ENCODE peak calls at places on chromosomes 7 and 10, in four cellular contexts. One of them, this sample, is unnamed.

GRCh38 chr10:92990615-92991014 is 70.0 kb upstream of the CYP26C1 start:
- DNase-seq in cardiac fibroblast: no peak
- DNase-seq in left ventricle myocardium inferior: no peak
- DNase-seq in pancreas: no peak
- DNase-seq in this sample: no peak

GRCh38 chr7:29431686-29432085 is 131.9 kb upstream of the PRR15 start:
- DNase-seq in cardiac fibroblast: no peak
- DNase-seq in left ventricle myocardium inferior: no peak
- DNase-seq in pancreas: no peak
- DNase-seq in this sample: no peak

GRCh38 chr7:33998487-33998886 is 93.1 kb downstream of the BMPER start:
- DNase-seq in cardiac fibroblast: no peak
- DNase-seq in left ventricle myocardium inferior: no peak
- DNase-seq in pancreas: no peak
- DNase-seq in this sample: no peak

GRCh38 chr7:70669859-70670258 is 462.1 kb upstream of the GALNT17 start:
- DNase-seq in cardiac fibroblast: no peak
- DNase-seq in left ventricle myocardium inferior: no peak
- DNase-seq in pancreas: no peak
- DNase-seq in this sample: no peak

GRCh38 chr10:93572606-93573005 is 6.1 kb downstream of the FFAR4 start:
- DNase-seq in cardiac fibroblast: no peak
- DNase-seq in left ventricle myocardium inferior: no peak
- DNase-seq in pancreas: no peak
- DNase-seq in this sample: no peak

GRCh38 chr7:44637788-44638594 is 31.6 kb downstream of the OGDH start:
- DNase-seq in cardiac fibroblast: peak
- DNase-seq in left ventricle myocardium inferior: peak
- DNase-seq in pancreas: no peak
- DNase-seq in this sample: peak

GRCh38 chr7:82441916-82442478 is 1.6 kb downstream of the CACNA2D1 start:
- DNase-seq in cardiac fibroblast: peak
- DNase-seq in left ventricle myocardium inferior: no peak
- DNase-seq in pancreas: no peak
- DNase-seq in this sample: no peak

GRCh38 chr7:158865977-158866376 is 9.6 kb downstream of the DYNC2I1 start:
- DNase-seq in cardiac fibroblast: no peak
- DNase-seq in left ventricle myocardium inferior: no peak
- DNase-seq in pancreas: no peak
- DNase-seq in this sample: no peak

GRCh38 chr10:128727114-128727513 is 600.9 kb upstream of the MKI67 start:
- DNase-seq in cardiac fibroblast: no peak
- DNase-seq in left ventricle myocardium inferior: no peak
- DNase-seq in pancreas: no peak
- DNase-seq in this sample: no peak

GRCh38 chr10:70835895-70836294 is 20.1 kb downstream of the SGPL1 start:
- DNase-seq in cardiac fibroblast: peak
- DNase-seq in left ventricle myocardium inferior: no peak
- DNase-seq in pancreas: no peak
- DNase-seq in this sample: no peak

GRCh38 chr7:1985071-1985470 is 247.7 kb downstream of the MAD1L1 start:
- DNase-seq in cardiac fibroblast: no peak
- DNase-seq in left ventricle myocardium inferior: no peak
- DNase-seq in pancreas: no peak
- DNase-seq in this sample: no peak

GRCh38 chr10:121043124-121043849 is 192.1 kb downstream of the WDR11 start:
- DNase-seq in cardiac fibroblast: no peak
- DNase-seq in left ventricle myocardium inferior: no peak
- DNase-seq in pancreas: no peak
- DNase-seq in this sample: no peak

GRCh38 chr7:139341058-139341775 is at the start of gene FMC1:
- DNase-seq in cardiac fibroblast: peak
- DNase-seq in left ventricle myocardium inferior: peak
- DNase-seq in pancreas: peak
- DNase-seq in this sample: peak

GRCh38 chr10:56104487-56104886 is 256.6 kb downstream of the ZWINT start:
- DNase-seq in cardiac fibroblast: no peak
- DNase-seq in left ventricle myocardium inferior: no peak
- DNase-seq in pancreas: no peak
- DNase-seq in this sample: no peak

GRCh38 chr10:84269773-84270172 is 24.9 kb downstream of the RGR start:
- DNase-seq in cardiac fibroblast: peak
- DNase-seq in left ventricle myocardium inferior: no peak
- DNase-seq in pancreas: no peak
- DNase-seq in this sample: peak

GRCh38 chr10:131748831-131749766 is 151.7 kb upstream of the PPP2R2D start:
- DNase-seq in cardiac fibroblast: no peak
- DNase-seq in left ventricle myocardium inferior: no peak
- DNase-seq in pancreas: peak
- DNase-seq in this sample: no peak

GRCh38 chr10:124677291-124677690 is 66.9 kb downstream of the FAM53B start:
- DNase-seq in cardiac fibroblast: no peak
- DNase-seq in left ventricle myocardium inferior: peak
- DNase-seq in pancreas: peak
- DNase-seq in this sample: no peak

GRCh38 chr10:119521443-119522204 is 20.9 kb downstream of the RGS10 start:
- DNase-seq in cardiac fibroblast: peak
- DNase-seq in left ventricle myocardium inferior: no peak
- DNase-seq in pancreas: no peak
- DNase-seq in this sample: no peak

GRCh38 chr7:1944619-1945210 is 274.6 kb downstream of the ELFN1 start:
- DNase-seq in cardiac fibroblast: no peak
- DNase-seq in left ventricle myocardium inferior: peak
- DNase-seq in pancreas: peak
- DNase-seq in this sample: no peak

GRCh38 chr10:92387289-92387940 is 96.4 kb downstream of the MARCHF5 start:
- DNase-seq in cardiac fibroblast: peak
- DNase-seq in left ventricle myocardium inferior: no peak
- DNase-seq in pancreas: no peak
- DNase-seq in this sample: no peak

GRCh38 chr7:70390251-70390650 is 741.7 kb upstream of the GALNT17 start:
- DNase-seq in cardiac fibroblast: no peak
- DNase-seq in left ventricle myocardium inferior: no peak
- DNase-seq in pancreas: no peak
- DNase-seq in this sample: no peak

DNA sequence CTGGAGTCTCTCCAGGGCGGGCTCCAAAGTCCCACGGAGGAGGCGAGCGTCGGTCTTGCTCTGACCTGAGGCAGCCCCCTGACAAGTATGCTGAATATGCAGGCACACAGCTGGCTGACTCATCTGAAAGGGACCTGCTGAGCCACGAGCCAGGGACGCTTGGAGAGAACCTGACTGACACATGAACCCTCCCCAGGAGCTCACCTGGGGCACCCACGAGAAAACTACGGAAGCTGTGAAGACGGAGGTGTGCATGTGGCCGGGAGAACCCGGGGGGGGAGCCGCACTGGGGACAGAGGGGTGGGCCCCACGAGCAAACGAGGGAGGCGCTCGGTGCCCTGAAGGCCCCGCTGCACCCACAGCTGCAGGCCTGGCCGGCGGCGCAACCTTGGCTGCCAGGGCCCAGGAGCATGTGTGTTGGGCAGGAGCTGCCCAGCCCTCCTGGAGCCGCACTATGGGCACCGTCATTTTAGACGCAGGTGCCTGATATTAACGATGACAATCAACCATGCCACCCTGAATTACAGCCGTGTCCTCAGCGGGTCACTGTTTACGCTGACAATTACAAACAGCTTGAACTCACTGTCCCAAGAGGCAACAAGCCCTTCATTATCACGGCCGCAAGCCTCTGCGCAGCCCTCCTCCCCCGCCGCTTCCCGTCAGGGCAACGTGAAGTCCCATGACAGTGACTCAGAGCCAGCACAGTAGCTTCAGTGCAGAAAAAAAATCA is 64.7 kb downstream of the DIP2C start:
- DNase-seq in cardiac fibroblast: peak
- DNase-seq in left ventricle myocardium inferior: peak
- DNase-seq in pancreas: no peak
- DNase-seq in this sample: no peak
- H3K4me3 ChIP-seq in cardiac fibroblast: peak
- H3K4me3 ChIP-seq in left ventricle myocardium inferior: peak
- H3K4me3 ChIP-seq in pancreas: no peak
- H3K4me3 ChIP-seq in this sample: no peak

GRCh38 chr7:132191418-132191817 is 384.9 kb downstream of the PLXNA4 start:
- DNase-seq in cardiac fibroblast: peak
- DNase-seq in left ventricle myocardium inferior: no peak
- DNase-seq in pancreas: no peak
- DNase-seq in this sample: no peak
- TF ChIP-seq CTCF in cardiac fibroblast: no peak
- TF ChIP-seq CTCF in left ventricle myocardium inferior: no peak
- TF ChIP-seq CTCF in pancreas: no peak
- TF ChIP-seq CTCF in this sample: no peak

GRCh38 chr10:51860257-51860656 is 160.9 kb upstream of the CSTF2T start:
- DNase-seq in cardiac fibroblast: peak
- DNase-seq in left ventricle myocardium inferior: no peak
- DNase-seq in pancreas: no peak
- DNase-seq in this sample: no peak
- H3K4me3 ChIP-seq in cardiac fibroblast: no peak
- H3K4me3 ChIP-seq in left ventricle myocardium inferior: no peak
- H3K4me3 ChIP-seq in pancreas: no peak
- H3K4me3 ChIP-seq in this sample: no peak

DNA sequence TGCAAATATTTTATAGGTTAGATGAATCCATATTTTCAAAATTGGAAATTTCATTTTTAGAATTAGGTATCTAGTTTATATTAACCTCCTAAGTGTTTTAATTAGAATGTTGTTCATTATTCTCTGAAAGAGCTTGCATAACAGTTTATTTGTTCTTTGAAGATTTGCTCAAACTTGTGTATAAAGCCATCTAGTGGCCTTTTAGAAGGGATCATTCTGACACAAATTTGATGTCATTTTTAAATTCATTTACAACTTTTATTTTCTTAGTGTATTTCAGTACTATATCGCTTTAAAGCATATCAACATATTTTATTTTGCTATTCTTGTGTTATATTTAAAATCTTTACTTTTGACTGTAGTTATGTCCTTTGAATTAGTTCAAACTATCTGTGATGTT is 527.0 kb upstream of the NRG3 start:
- DNase-seq in cardiac fibroblast: no peak
- DNase-seq in left ventricle myocardium inferior: no peak
- DNase-seq in pancreas: no peak
- DNase-seq in this sample: no peak
- TF ChIP-seq CTCF in cardiac fibroblast: no peak
- TF ChIP-seq CTCF in left ventricle myocardium inferior: no peak
- TF ChIP-seq CTCF in pancreas: no peak
- TF ChIP-seq CTCF in this sample: no peak

GRCh38 chr7:80134105-80134535 is 511 bp upstream of the GNAI1 start:
- DNase-seq in cardiac fibroblast: no peak
- DNase-seq in left ventricle myocardium inferior: no peak
- DNase-seq in pancreas: peak
- DNase-seq in this sample: no peak

GRCh38 chr7:80131675-80132435 is 2.8 kb upstream of the GNAI1 start:
- DNase-seq in cardiac fibroblast: no peak
- DNase-seq in left ventricle myocardium inferior: no peak
- DNase-seq in pancreas: no peak
- DNase-seq in this sample: no peak

GRCh38 chr7:80134536-80135305 is at the start of gene GNAI1:
- DNase-seq in cardiac fibroblast: peak
- DNase-seq in left ventricle myocardium inferior: peak
- DNase-seq in pancreas: peak
- DNase-seq in this sample: no peak

GRCh38 chr7:80135306-80136104 is 874 bp downstream of the GNAI1 start:
- DNase-seq in cardiac fibroblast: no peak
- DNase-seq in left ventricle myocardium inferior: peak
- DNase-seq in pancreas: no peak
- DNase-seq in this sample: no peak

DNA sequence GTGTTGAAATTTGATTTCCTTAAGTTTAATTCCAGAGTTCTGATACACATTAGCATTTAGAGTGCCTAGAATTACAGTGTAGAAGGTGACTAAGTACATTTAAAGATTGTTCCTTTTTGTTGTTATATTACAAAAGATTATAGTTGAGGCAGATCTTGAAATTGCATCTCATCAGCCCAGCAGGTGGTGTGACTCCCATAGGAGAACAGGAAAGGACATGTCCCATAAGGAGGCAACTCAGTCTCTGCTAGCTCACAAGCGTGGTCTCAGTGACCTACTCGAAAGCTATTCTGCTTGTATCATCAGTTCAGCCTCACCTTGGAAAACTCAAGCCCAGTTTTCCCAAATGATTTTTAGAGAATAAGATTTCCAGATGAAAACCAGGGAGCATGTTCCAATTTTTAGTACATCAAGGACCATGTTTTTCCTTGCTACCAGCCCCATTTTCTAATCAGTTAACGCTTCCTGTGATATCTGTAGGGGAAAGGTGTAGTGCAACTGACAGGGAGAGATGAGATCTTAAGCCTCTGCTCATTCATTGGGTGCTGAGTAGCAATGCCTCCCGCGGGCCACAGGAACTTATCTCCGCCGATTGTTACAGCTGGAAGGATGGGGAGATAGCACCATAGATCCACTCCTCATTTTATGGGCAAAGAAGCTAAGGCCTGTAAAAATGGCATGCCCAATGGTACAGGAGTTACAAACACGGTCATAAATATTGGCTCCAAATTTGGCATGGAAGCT is 1.1 kb upstream of the GNAI1 start:
- DNase-seq in cardiac fibroblast: no peak
- DNase-seq in left ventricle myocardium inferior: no peak
- DNase-seq in pancreas: no peak
- DNase-seq in this sample: no peak
- H3K4me3 ChIP-seq in cardiac fibroblast: no peak
- H3K4me3 ChIP-seq in left ventricle myocardium inferior: peak
- H3K4me3 ChIP-seq in pancreas: no peak
- H3K4me3 ChIP-seq in this sample: no peak

DNA sequence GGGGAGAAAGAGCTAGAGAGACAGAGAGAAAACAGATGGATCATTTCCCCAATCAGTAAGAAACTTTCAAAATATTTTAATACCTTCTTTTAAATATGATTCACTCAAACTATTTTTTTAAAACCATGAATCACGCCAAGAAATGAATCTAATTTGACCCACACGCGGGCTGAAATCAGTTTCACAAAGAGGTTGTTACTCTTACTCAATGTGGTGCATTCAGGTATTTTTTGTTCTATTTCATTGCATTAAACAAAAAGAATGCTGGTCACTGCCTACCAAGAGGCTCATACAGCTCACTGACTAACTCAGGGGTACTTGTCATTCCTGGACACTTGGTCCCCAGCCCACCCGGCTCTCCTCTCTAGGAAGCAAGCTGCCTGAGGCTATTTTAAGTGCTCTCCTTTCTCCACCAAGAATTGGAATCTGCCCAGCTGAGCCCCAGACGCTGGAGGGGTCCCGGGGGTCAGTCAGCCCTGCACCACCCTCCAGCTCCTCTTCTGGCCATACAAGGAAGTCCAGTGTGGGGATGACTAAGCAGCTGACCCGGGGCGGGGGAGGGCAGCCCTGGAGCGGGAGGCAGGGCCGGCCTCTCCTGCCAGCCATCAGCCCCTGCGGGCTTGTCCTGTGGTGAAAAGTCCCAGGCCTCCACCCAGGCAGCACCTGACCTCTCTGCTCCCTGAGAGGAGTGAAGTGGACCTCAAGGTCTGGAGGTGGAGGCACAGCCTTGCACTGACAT is 21.7 kb upstream of the PFKP start:
- DNase-seq in cardiac fibroblast: peak
- DNase-seq in left ventricle myocardium inferior: peak
- DNase-seq in pancreas: peak
- DNase-seq in this sample: peak
- TF ChIP-seq CTCF in cardiac fibroblast: peak
- TF ChIP-seq CTCF in left ventricle myocardium inferior: no peak
- TF ChIP-seq CTCF in pancreas: no peak
- TF ChIP-seq CTCF in this sample: peak

GRCh38 chr7:100607111-100607510 is 4.9 kb downstream of the PCOLCE start:
- DNase-seq in cardiac fibroblast: no peak
- DNase-seq in left ventricle myocardium inferior: no peak
- DNase-seq in pancreas: no peak
- DNase-seq in this sample: no peak
- H3K4me3 ChIP-seq in cardiac fibroblast: no peak
- H3K4me3 ChIP-seq in left ventricle myocardium inferior: no peak
- H3K4me3 ChIP-seq in pancreas: no peak
- H3K4me3 ChIP-seq in this sample: no peak